ENCODE peak calls at places on chromosomes 3 and 15, in four cellular contexts. Q, J, X and Y are unnamed samples.

GRCh38 chr15:75731248-75732100 is 18.8 kb upstream of the CSPG4 start:
- DNase-seq in Q (no peak), J (no peak), X (peak), Y (no peak)

GRCh38 chr3:21226086-21226485 is 524.9 kb downstream of the ZNF385D start:
- DNase-seq in Q (no peak), J (no peak), X (no peak), Y (no peak)

GRCh38 chr3:39216176-39216790 is 23.9 kb upstream of the XIRP1 start:
- DNase-seq in Q (no peak), J (no peak), X (no peak), Y (no peak)

GRCh38 chr3:43426388-43426787 is 140.0 kb downstream of the SNRK start:
- DNase-seq in Q (no peak), J (no peak), X (no peak), Y (no peak)

GRCh38 chr3:126472277-126473006 is 3.2 kb downstream of the ZXDC start:
- DNase-seq in Q (peak), J (peak), X (peak), Y (peak)

GRCh38 chr3:125213946-125214542 is 1.5 kb upstream of the SLC12A8 start:
- DNase-seq in Q (no peak), J (no peak), X (peak), Y (no peak)

GRCh38 chr3:184827572-184827971 is 15.6 kb downstream of the VPS8 start:
- DNase-seq in Q (no peak), J (no peak), X (no peak), Y (peak)

GRCh38 chr3:35500641-35501353 is 138.5 kb upstream of the ARPP21 start:
- DNase-seq in Q (no peak), J (no peak), X (no peak), Y (no peak)

GRCh38 chr3:16697437-16698258 is 92.4 kb upstream of the DAZL start:
- DNase-seq in Q (no peak), J (no peak), X (peak), Y (no peak)

GRCh38 chr15:55526559-55527036 is 18.6 kb upstream of the DNAAF4 start:
- DNase-seq in Q (no peak), J (peak), X (peak), Y (peak)

GRCh38 chr15:65132841-65133549 is 613 bp downstream of the PDCD7 start:
- DNase-seq in Q (no peak), J (peak), X (peak), Y (peak)

GRCh38 chr3:143671641-143672040 is 176.6 kb downstream of the SLC9A9 start:
- DNase-seq in Q (no peak), J (no peak), X (peak), Y (no peak)